ENCODE peak calls at places on chromosomes 11 and 22, in seven cellular contexts. R is stomach, A is lower lobe of right lung, P is fibroblast of lung, U is transverse colon, Q is AG10803, G is retinal pigment epithelial cell. H is an unnamed sample.

GRCh38 chr22:28013611-28014010 is 94.6 kb upstream of the PITPNB start:
- DNase-seq in G (no peak), A (peak; percentile 15), Q (no peak), R (no peak), U (no peak), P (no peak), H (no peak)

GRCh38 chr11:17773674-17774073 is 39.1 kb downstream of the KCNC1 start:
- DNase-seq in A (no peak), Q (no peak), U (no peak), G (no peak), P (no peak), R (no peak), H (no peak)

GRCh38 chr11:62427630-62428233 is 8.9 kb downstream of the SCGB1A1 start:
- DNase-seq in A (no peak), R (no peak), U (no peak), P (peak; percentile 74), G (peak; percentile 63), Q (peak; percentile 71), H (no peak)

GRCh38 chr11:103175461-103176129 is 66.4 kb downstream of the DYNC2H1 start:
- DNase-seq in Q (no peak), G (no peak), U (no peak), P (no peak), A (no peak), R (no peak), H (no peak)

GRCh38 chr11:12188548-12189317 is 78.3 kb downstream of the MICAL2 start:
- DNase-seq in Q (no peak), A (no peak), U (no peak), P (no peak), G (no peak), R (no peak), H (peak; percentile 43)

GRCh38 chr11:107916671-107917241 is 11.5 kb upstream of the RAB39A start:
- DNase-seq in G (no peak), U (peak; percentile 28), R (peak; percentile 32), Q (peak; percentile 18), A (no peak), P (peak; percentile 8), H (peak; percentile 37)

GRCh38 chr11:111265421-111265820 is 19.9 kb downstream of the POU2AF2 start:
- DNase-seq in R (no peak), Q (no peak), P (no peak), G (no peak), U (no peak), A (no peak), H (no peak)

GRCh38 chr11:62487698-62488551 is 58.7 kb downstream of the AHNAK start:
- DNase-seq in U (no peak), Q (no peak), G (no peak), P (no peak), A (no peak), R (no peak), H (no peak)

GRCh38 chr11:44572884-44573283 is 7.4 kb downstream of the CD82 start:
- DNase-seq in Q (no peak), P (no peak), R (peak; percentile 83), U (no peak), A (no peak), G (no peak), H (peak; percentile 67)

GRCh38 chr11:113261709-113262475 is 52.5 kb upstream of the TTC12 start:
- DNase-seq in U (no peak), A (no peak), Q (peak; percentile 50), P (peak; percentile 97), G (no peak), R (no peak), H (no peak)

GRCh38 chr11:2577071-2578005 is 122.5 kb downstream of the KCNQ1OT1 start:
- DNase-seq in P (no peak), Q (no peak), R (no peak), A (peak; percentile 44), U (peak; percentile 60), G (no peak), H (no peak)

GRCh38 chr11:42315267-42315666 is 855.8 kb upstream of the LRRC4C start:
- DNase-seq in G (peak; percentile 6), P (peak; percentile 61), R (no peak), U (no peak), Q (no peak), A (no peak), H (peak; percentile 0)

GRCh38 chr11:43359432-43359818 is 705 bp downstream of the TTC17 start:
- DNase-seq in R (no peak), Q (peak; percentile 26), P (peak; percentile 28), U (peak; percentile 30), G (no peak), A (no peak), H (peak; percentile 44)

GRCh38 chr11:15793032-15793996 is 563.0 kb downstream of the SOX6 start:
- DNase-seq in P (peak; percentile 95), Q (peak; percentile 48), A (no peak), U (no peak), G (no peak), R (no peak), H (peak; percentile 77)

GRCh38 chr11:113176971-113177370 is 137.4 kb upstream of the TTC12 start:
- DNase-seq in R (no peak), U (no peak), A (no peak), Q (peak; percentile 89), G (peak; percentile 6), P (peak; percentile 95), H (no peak)

GRCh38 chr11:15972838-15973237 is 383.5 kb downstream of the SOX6 start:
- DNase-seq in U (no peak), A (no peak), R (no peak), G (no peak), P (no peak), Q (no peak), H (no peak)

GRCh38 chr11:44003736-44004451 is 43.9 kb upstream of the ACCSL start:
- DNase-seq in A (no peak), Q (no peak), P (no peak), R (peak; percentile 16), G (no peak), U (no peak), H (no peak)

GRCh38 chr11:35138606-35138948 is 394 bp upstream of the CD44 start:
- DNase-seq in A (no peak), G (no peak), U (no peak), P (peak; percentile 51), R (no peak), Q (no peak), H (no peak)

GRCh38 chr11:14673824-14674432 is 30.3 kb downstream of the PDE3B start:
- DNase-seq in A (no peak), G (no peak), R (no peak), P (no peak), Q (peak; percentile 58), U (no peak), H (no peak)

GRCh38 chr11:59802639-59803176 is 7.9 kb downstream of the MRPL16 start:
- DNase-seq in U (no peak), A (no peak), R (no peak), Q (peak; percentile 52), G (no peak), P (peak; percentile 39), H (peak; percentile 70)

GRCh38 chr22:43094085-43094484 is 4.9 kb upstream of the TTLL1 start:
- DNase-seq in G (no peak), R (peak; percentile 53), P (no peak), U (peak; percentile 62), Q (peak; percentile 34), A (peak; percentile 61), H (peak; percentile 93)

GRCh38 chr11:326842-327580 is 6.4 kb upstream of the IFITM3 start:
- DNase-seq in A (peak; percentile 88), R (peak; percentile 80), U (peak; percentile 87), Q (no peak), G (no peak), P (peak; percentile 38), H (no peak)

GRCh38 chr11:57223601-57224000 is 13.4 kb downstream of the APLNR start:
- DNase-seq in R (no peak), A (no peak), Q (peak; percentile 68), U (no peak), G (no peak), P (peak; percentile 69), H (no peak)

GRCh38 chr11:69159153-69159850 is 3.6 kb downstream of the SMIM38 start:
- DNase-seq in R (no peak), Q (no peak), G (no peak), U (no peak), P (no peak), A (no peak), H (no peak)
- H3K4me3 ChIP-seq in R (no peak overlapping the region), Q (no peak overlapping the region), G (no peak overlapping the region), U (no peak overlapping the region), P (no peak overlapping the region), A (no peak overlapping the region), H (no peak overlapping the region)

DNA sequence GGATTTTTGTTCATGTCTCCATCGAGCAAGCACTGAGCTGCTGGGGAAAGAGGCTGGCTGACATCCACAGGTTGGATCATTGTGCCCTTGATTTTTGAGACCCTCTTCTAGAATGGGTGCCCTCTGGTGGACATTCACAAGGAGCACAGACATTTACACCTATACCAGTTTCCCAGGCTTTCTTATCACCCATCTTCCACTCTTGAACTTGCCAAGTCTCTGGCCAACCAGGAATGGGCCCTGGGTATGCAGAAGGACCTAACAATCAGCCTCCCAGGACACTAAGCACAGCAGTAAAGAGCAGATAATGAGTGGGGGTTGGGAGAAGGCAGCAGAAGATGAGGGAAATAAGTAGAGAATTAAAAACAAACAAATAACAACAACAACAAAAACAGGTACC is 5.7 kb upstream of the INTS4 start:
- DNase-seq in P (peak; percentile 70), R (peak; percentile 46), A (no peak), U (peak; percentile 23), Q (peak; percentile 73), G (peak; percentile 32), H (peak; percentile 72)
- TF ChIP-seq CTCF in P (peak; percentile 78), R (peak; percentile 47), A (peak; percentile 61), U (peak; percentile 45), Q (peak; percentile 76), G (peak; percentile 78), H (peak; percentile 76)

GRCh38 chr11:13667245-13667644 is 1.2 kb upstream of the FAR1 start:
- DNase-seq in U (no peak), Q (peak; percentile 77), A (no peak), P (peak; percentile 48), G (no peak), R (no peak), H (peak; percentile 52)
- H3K4me3 ChIP-seq in U (no peak overlapping the region), Q (peak overlapping the region; percentile 79), A (peak overlapping the region; percentile 94), P (peak overlapping the region; percentile 75), G (peak overlapping the region; percentile 82), R (peak overlapping the region; percentile 99), H (no peak overlapping the region)

DNA sequence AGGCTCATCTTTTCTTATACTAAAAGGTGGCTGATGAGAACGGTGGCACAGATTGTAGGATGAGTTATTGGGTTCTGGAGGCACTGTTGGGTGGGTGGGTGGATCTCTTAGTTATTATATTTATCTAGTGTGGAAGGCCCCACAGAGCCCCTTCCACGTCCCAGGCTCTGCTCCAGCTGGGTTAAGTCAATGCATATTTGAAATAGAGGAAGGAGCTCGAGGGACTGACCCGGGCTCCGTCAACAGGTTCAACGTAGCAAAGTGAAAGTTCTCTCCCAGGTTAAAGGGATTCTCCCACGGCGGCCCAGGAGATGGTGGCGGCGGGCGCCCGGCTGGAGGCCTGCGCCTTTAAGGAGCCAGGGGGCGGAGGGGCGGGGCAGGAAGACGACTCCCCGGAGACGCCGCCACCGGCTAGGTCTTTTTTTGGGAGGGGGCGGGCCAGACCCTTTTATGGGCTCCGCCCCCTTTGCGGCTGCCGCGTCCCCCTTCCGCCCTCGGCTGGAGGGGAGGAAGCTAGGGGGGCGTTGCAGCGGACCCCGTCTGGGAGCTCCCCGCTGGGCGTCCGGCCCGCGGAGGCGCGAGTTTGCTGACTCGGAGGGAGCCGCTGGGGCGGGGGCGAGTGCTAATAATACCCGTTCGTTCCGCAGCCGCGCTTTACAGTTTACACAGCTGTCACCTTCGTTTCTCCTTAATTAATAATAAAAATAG is 1.5 kb upstream of the INPPL1 start:
- DNase-seq in Q (peak; percentile 87), G (peak; percentile 59), A (peak; percentile 98), U (peak; percentile 97), R (peak; percentile 96), P (peak; percentile 93), H (peak; percentile 95)
- TF ChIP-seq CTCF in Q (peak; percentile 28), G (peak; percentile 40), A (peak; percentile 44), U (peak; percentile 39), R (peak; percentile 36), P (peak; percentile 33), H (peak; percentile 35)